ENCODE peak calls at places on chromosomes 7 and 10, in four cellular contexts. C is aorta, A is fibroblast of villous mesenchyme, F is T-helper 9 cell. X is an unnamed sample.

GRCh38 chr7:110664798-110665197 is 426.1 kb upstream of the LRRN3 start:
- DNase-seq in C (no peak), A (no peak), F (no peak), X (no peak)

GRCh38 chr10:44933922-44934321 is 22.8 kb downstream of the TMEM72 start:
- DNase-seq in C (no peak), A (no peak), F (no peak), X (no peak)

GRCh38 chr7:117283779-117284178 is 39.1 kb downstream of the WNT2 start:
- DNase-seq in C (no peak), A (no peak), F (no peak), X (no peak)

GRCh38 chr7:47734949-47735291 is 153.0 kb upstream of the TNS3 start:
- DNase-seq in C (no peak), A (no peak), F (no peak), X (no peak)

GRCh38 chr10:17075510-17075909 is 54.1 kb downstream of the CUBN start:
- DNase-seq in C (no peak), A (peak; percentile 95), F (no peak), X (no peak)

GRCh38 chr10:132707776-132708171 is 78.2 kb downstream of the NKX6-2 start:
- DNase-seq in C (peak; percentile 43), A (no peak), F (no peak), X (peak; percentile 66)

GRCh38 chr10:91289295-91289694 is 68.8 kb downstream of the PCGF5 start:
- DNase-seq in C (no peak), A (no peak), F (no peak), X (no peak)

GRCh38 chr7:104967595-104967994 is 46.4 kb upstream of the KMT2E start:
- DNase-seq in C (peak; percentile 55), A (no peak), F (no peak), X (no peak)

GRCh38 chr10:22911889-22912762 is 15.7 kb upstream of the ARMC3 start:
- DNase-seq in C (no peak), A (peak; percentile 64), F (no peak), X (no peak)

GRCh38 chr7:77330169-77330882 is 85.8 kb downstream of the GSAP start:
- DNase-seq in C (no peak), A (peak; percentile 62), F (no peak), X (no peak)

GRCh38 chr7:133364959-133365680 is 112.2 kb downstream of the EXOC4 start:
- DNase-seq in C (no peak), A (no peak), F (no peak), X (no peak)

GRCh38 chr7:22920664-22921063 is 93.3 kb downstream of the HYCC1 start:
- DNase-seq in C (no peak), A (no peak), F (no peak), X (no peak)

GRCh38 chr10:5965266-5965665 is 12.1 kb downstream of the IL15RA start:
- DNase-seq in C (no peak), A (no peak), F (no peak), X (peak; percentile 54)

GRCh38 chr10:31352436-31353226 is 33.6 kb downstream of the ZEB1 start:
- DNase-seq in C (no peak), A (no peak), F (no peak), X (no peak)

GRCh38 chr7:127907638-127908040 is 123.6 kb downstream of the LRRC4 start:
- DNase-seq in C (no peak), A (peak; percentile 81), F (no peak), X (no peak)

GRCh38 chr7:78783179-78783962 is 670.1 kb downstream of the MAGI2 start:
- DNase-seq in C (no peak), A (no peak), F (no peak), X (no peak)

GRCh38 chr7:154928136-154929005 is 74.6 kb downstream of the PAXIP1 start:
- DNase-seq in C (no peak), A (peak; percentile 98), F (peak; percentile 8), X (no peak)

GRCh38 chr7:30721211-30721610 is 30.7 kb upstream of the INMT start:
- DNase-seq in C (no peak), A (no peak), F (no peak), X (peak; percentile 4)

GRCh38 chr10:42646692-42647640 is 8.6 kb upstream of the ZNF33B start:
- DNase-seq in C (no peak), A (no peak), F (no peak), X (no peak)

GRCh38 chr7:149719050-149719899 is 54.1 kb downstream of the ZNF467 start:
- DNase-seq in C (no peak), A (peak; percentile 68), F (no peak), X (no peak)

GRCh38 chr10:69241575-69241974 is 21.4 kb downstream of the HKDC1 start:
- DNase-seq in C (peak; percentile 63), A (peak; percentile 40), F (no peak), X (no peak)

GRCh38 chr7:140595468-140596147 is 45.0 kb downstream of the DENND2A start:
- DNase-seq in C (no peak), A (no peak), F (no peak), X (no peak)

GRCh38 chr10:5547934-5548660 is 23.3 kb downstream of the CALML3 start:
- DNase-seq in C (peak; percentile 55), A (no peak), F (no peak), X (peak; percentile 86)

GRCh38 chr10:70512149-70512611 is 33.6 kb downstream of the PALD1 start:
- DNase-seq in C (no peak), A (no peak), F (no peak), X (no peak)

GRCh38 chr10:102869290-102870198 is at the start of gene AS3MT:
- DNase-seq in C (peak; percentile 61), A (no peak), F (no peak), X (peak; percentile 81)

GRCh38 chr10:23099816-23100215 is 4.4 kb downstream of the MSRB2 start:
- DNase-seq in C (no peak), A (no peak), F (no peak), X (no peak)

GRCh38 chr10:103696094-103696410 is 159.3 kb downstream of the SH3PXD2A start:
- DNase-seq in C (no peak), A (no peak), F (no peak), X (no peak)

GRCh38 chr10:13859979-13860619 is 273.3 kb downstream of the PRPF18 start:
- DNase-seq in C (no peak), A (no peak), F (no peak), X (no peak)

GRCh38 chr10:84938117-84938905 is 609.9 kb downstream of the CCSER2 start:
- DNase-seq in C (no peak), A (no peak), F (no peak), X (no peak)

GRCh38 chr7:117123311-117123926 is 170.1 kb downstream of the ST7 start:
- DNase-seq in C (no peak), A (peak; percentile 88), F (no peak), X (no peak)

GRCh38 chr10:12130237-12130872 is 878 bp downstream of the SEC61A2 start:
- DNase-seq in C (no peak), A (peak; percentile 69), F (peak; percentile 9), X (no peak)

GRCh38 chr10:14758451-14758850 is 16.2 kb downstream of the FAM107B start:
- DNase-seq in C (no peak), A (no peak), F (no peak), X (no peak)

X was measured in kidney.